ENCODE peak calls at places on chromosomes 6 and 20, in eight cellular contexts. V is H1, T is brain microvascular endothelial cell, G is astrocyte, I is WERI-Rb-1, M is spleen, Q is tibial nerve, H is left ventricle myocardium inferior. X is an unnamed sample. For H3K36me3, the result is how much of the 10 kb centered on the place peaks cover.

GRCh38 chr20:25864986-25865714 is 168.5 kb upstream of the ZNF337 start:
- DNase-seq in V (no peak), T (no peak), G (no peak), I (no peak), M (peak), Q (no peak), H (no peak), X (no peak)

GRCh38 chr6:136521891-136522290 is 28.3 kb downstream of the MAP7 start:
- DNase-seq in V (no peak), T (no peak), G (no peak), I (no peak), M (no peak), Q (no peak), H (no peak), X (no peak)

GRCh38 chr6:7909323-7910276 is 988 bp downstream of the TXNDC5 start:
- DNase-seq in V (no peak), T (peak), G (peak), I (peak), M (peak), Q (no peak), H (peak), X (no peak)

GRCh38 chr6:21596379-21597242 is 3.1 kb downstream of the SOX4 start:
- DNase-seq in V (no peak), T (peak), G (peak), I (peak), M (peak), Q (no peak), H (peak), X (no peak)

GRCh38 chr6:9186148-9186547 is 750.8 kb upstream of the SLC35B3 start:
- DNase-seq in V (no peak), T (no peak), G (no peak), I (no peak), M (no peak), Q (no peak), H (no peak), X (no peak)

GRCh38 chr6:55953384-55953783 is 78.0 kb upstream of the BMP5 start:
- DNase-seq in V (no peak), T (peak), G (peak), I (no peak), M (no peak), Q (no peak), H (no peak), X (peak)

GRCh38 chr6:135162678-135163439 is 18.2 kb upstream of the MYB start:
- DNase-seq in V (peak), T (no peak), G (no peak), I (peak), M (peak), Q (no peak), H (no peak), X (no peak)

GRCh38 chr6:14037402-14038277 is 79.9 kb upstream of the CD83 start:
- DNase-seq in V (no peak), T (peak), G (peak), I (no peak), M (no peak), Q (no peak), H (no peak), X (peak)

GRCh38 chr20:59017493-59018231 is 1.6 kb upstream of the TUBB1 start:
- DNase-seq in V (no peak), T (no peak), G (no peak), I (no peak), M (peak), Q (no peak), H (no peak), X (no peak)

GRCh38 chr20:58306421-58307261 is 2.9 kb upstream of the RAB22A start:
- DNase-seq in V (no peak), T (peak), G (peak), I (no peak), M (peak), Q (no peak), H (no peak), X (no peak)

GRCh38 chr6:170505306-170505705 is 47.8 kb downstream of the PSMB1 start:
- DNase-seq in V (no peak), T (no peak), G (no peak), I (no peak), M (no peak), Q (no peak), H (peak), X (no peak)

GRCh38 chr6:112833546-112834215 is 486.6 kb downstream of the RFPL4B start:
- DNase-seq in V (no peak), T (no peak), G (peak), I (no peak), M (no peak), Q (no peak), H (no peak), X (no peak)

GRCh38 chr20:23119456-23120216 is 33.5 kb upstream of the CD93 start:
- DNase-seq in V (no peak), T (no peak), G (no peak), I (no peak), M (peak), Q (no peak), H (no peak), X (no peak)

GRCh38 chr6:132751306-132751705 is 6.4 kb downstream of the VNN2 start:
- DNase-seq in V (no peak), T (no peak), G (no peak), I (no peak), M (no peak), Q (no peak), H (no peak), X (no peak)

GRCh38 chr6:14123331-14124105 is 5.9 kb downstream of the CD83 start:
- DNase-seq in V (no peak), T (peak), G (peak), I (no peak), M (no peak), Q (no peak), H (no peak), X (no peak)

GRCh38 chr6:125717120-125717731 is 32.2 kb upstream of the HEY2 start:
- DNase-seq in V (no peak), T (no peak), G (no peak), I (no peak), M (no peak), Q (no peak), H (no peak), X (no peak)

GRCh38 chr6:13417431-13417830 is 70.0 kb downstream of the GFOD1 start:
- DNase-seq in V (no peak), T (no peak), G (no peak), I (no peak), M (no peak), Q (no peak), H (no peak), X (no peak)

GRCh38 chr6:112877134-112878100 is 530.3 kb downstream of the RFPL4B start:
- DNase-seq in V (no peak), T (peak), G (peak), I (no peak), M (no peak), Q (no peak), H (no peak), X (peak)

GRCh38 chr6:137818440-137818839 is 48.6 kb upstream of the TNFAIP3 start:
- DNase-seq in V (no peak), T (no peak), G (no peak), I (no peak), M (no peak), Q (no peak), H (no peak), X (no peak)

GRCh38 chr20:17871181-17871580 is 97.4 kb downstream of the SNX5 start:
- DNase-seq in V (no peak), T (peak), G (peak), I (no peak), M (no peak), Q (no peak), H (no peak), X (no peak)

GRCh38 chr20:35091808-35092523 is 641 bp downstream of the TRPC4AP start:
- DNase-seq in V (no peak), T (no peak), G (peak), I (no peak), M (no peak), Q (no peak), H (no peak), X (no peak)

GRCh38 chr6:166904101-166904746 is 52.1 kb downstream of the RNASET2 start:
- DNase-seq in V (no peak), T (peak), G (peak), I (no peak), M (peak), Q (no peak), H (no peak), X (no peak)

GRCh38 chr6:40128149-40128548 is 193.9 kb upstream of the MOCS1 start:
- DNase-seq in V (no peak), T (no peak), G (no peak), I (no peak), M (no peak), Q (no peak), H (no peak), X (no peak)

GRCh38 chr6:40125680-40126079 is 191.4 kb upstream of the MOCS1 start:
- DNase-seq in V (no peak), T (no peak), G (no peak), I (no peak), M (no peak), Q (no peak), H (no peak), X (no peak)

GRCh38 chr6:40124924-40125323 is 190.7 kb upstream of the MOCS1 start:
- DNase-seq in V (no peak), T (no peak), G (no peak), I (no peak), M (no peak), Q (no peak), H (no peak), X (no peak)
- H3K4me3 ChIP-seq in V (no peak), T (no peak), G (no peak), I (no peak), M (no peak), Q (no peak), H (no peak), X (no peak)

GRCh38 chr6:45789238-45789637 is 226.4 kb downstream of the CLIC5 start:
- DNase-seq in V (no peak), T (no peak), G (no peak), I (no peak), M (no peak), Q (no peak), H (no peak), X (no peak)
- TF ChIP-seq CTCF in V (no peak), T (no peak), G (no peak), I (no peak), M (no peak), Q (no peak), H (no peak), X (no peak)

GRCh38 chr20:45938727-45939438 is 4.4 kb downstream of the PCIF1 start:
- DNase-seq in V (peak), T (no peak), G (no peak), I (no peak), M (no peak), Q (no peak), H (no peak), X (no peak)
- H3K36me3 ChIP-seq in V (under half), T (under half), G (under half), I (half or more), M (half or more), Q (under half), H (half or more), X (under half)

DNA sequence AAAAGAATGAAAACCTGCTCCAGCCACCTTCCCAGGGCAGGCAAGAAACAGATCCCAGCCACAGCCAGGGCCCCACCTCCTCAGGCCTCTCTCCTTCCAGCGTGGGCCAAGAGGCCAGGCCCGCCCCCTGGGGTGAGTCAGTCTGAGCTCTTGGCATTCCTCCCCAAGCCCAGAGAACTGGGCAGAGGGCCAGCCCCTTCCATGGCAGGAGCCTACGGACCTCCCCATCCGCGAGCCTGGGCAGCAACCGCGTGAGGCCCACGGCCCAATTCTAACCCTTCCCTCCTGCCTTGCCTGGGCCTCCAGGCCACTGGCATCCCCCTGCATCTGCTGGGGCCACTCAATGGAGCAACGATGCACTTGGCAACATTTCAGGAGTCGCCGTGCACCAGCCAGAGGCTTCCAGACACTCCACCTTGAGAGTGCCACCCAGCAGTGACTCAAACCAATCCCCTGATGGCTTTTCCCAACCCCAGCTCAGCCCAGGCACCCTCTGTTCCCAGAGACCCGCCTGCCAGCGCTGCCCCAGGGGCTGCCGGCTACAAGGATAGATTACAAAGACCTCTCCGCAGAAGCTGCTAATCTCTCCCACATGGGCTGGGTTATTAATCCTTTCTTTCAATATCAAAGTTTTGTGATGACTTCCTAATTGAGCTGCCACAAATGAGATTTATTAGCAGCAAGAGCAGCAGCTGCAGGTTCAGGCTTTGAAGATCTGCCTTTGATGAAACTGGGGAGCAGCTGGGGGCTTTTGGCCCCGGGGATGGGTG is 85.8 kb downstream of the NFATC2 start:
- DNase-seq in V (no peak), T (peak), G (peak), I (no peak), M (peak), Q (peak), H (peak), X (peak)
- H3K4me3 ChIP-seq in V (no peak), T (peak), G (peak), I (no peak), M (no peak), Q (peak), H (peak), X (no peak)

DNA sequence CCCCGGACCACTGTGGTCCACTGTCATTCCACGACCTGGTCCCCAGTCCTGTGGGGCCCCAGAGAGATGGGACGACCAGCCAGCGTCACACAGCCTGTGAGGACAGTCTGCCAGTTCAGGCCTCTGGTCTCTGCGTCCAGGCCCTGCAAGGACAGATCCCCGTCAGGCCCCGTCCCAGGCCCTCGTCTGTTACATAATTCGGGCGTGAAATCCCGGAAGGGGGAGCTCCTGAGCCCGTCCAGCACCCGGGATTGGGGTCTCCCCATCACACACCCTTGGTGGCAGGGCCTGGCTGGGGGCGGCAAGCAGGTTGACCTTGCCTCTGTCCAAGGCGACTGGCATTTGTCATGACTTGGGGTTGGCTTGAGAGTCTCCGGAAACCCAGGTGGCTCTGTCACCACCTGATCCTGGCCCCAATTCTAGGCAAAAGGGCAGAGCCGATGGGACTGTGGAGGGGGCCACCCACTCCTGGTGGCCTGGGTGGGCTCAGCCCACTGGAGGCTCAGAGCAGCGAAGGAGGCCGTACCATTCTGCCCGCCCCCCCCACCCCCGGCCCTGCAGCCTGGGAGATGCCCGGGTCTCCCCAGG is 73.8 kb upstream of the GATA5 start:
- DNase-seq in V (no peak), T (no peak), G (no peak), I (no peak), M (no peak), Q (no peak), H (peak), X (no peak)
- TF ChIP-seq CTCF in V (peak), T (no peak), G (no peak), I (no peak), M (no peak), Q (no peak), H (peak), X (no peak)

GRCh38 chr20:41031243-41031619 is 2.6 kb downstream of the TOP1 start:
- DNase-seq in V (no peak), T (no peak), G (no peak), I (no peak), M (no peak), Q (no peak), H (no peak), X (no peak)
- H3K36me3 ChIP-seq in V (under half), T (under half), G (under half), I (half or more), M (under half), Q (under half), H (under half), X (under half)

GRCh38 chr20:46351357-46352058 is 43.2 kb upstream of the CDH22 start:
- DNase-seq in V (no peak), T (no peak), G (no peak), I (peak), M (peak), Q (no peak), H (no peak), X (no peak)

GRCh38 chr20:46350986-46351267 is 42.6 kb upstream of the CDH22 start:
- DNase-seq in V (no peak), T (no peak), G (no peak), I (no peak), M (no peak), Q (no peak), H (no peak), X (no peak)

GRCh38 chr20:46348972-46349741 is 40.9 kb upstream of the CDH22 start:
- DNase-seq in V (no peak), T (peak), G (no peak), I (peak), M (peak), Q (peak), H (peak), X (no peak)

GRCh38 chr20:46349742-46350056 is 41.4 kb upstream of the CDH22 start:
- DNase-seq in V (no peak), T (no peak), G (no peak), I (no peak), M (no peak), Q (no peak), H (no peak), X (no peak)

DNA sequence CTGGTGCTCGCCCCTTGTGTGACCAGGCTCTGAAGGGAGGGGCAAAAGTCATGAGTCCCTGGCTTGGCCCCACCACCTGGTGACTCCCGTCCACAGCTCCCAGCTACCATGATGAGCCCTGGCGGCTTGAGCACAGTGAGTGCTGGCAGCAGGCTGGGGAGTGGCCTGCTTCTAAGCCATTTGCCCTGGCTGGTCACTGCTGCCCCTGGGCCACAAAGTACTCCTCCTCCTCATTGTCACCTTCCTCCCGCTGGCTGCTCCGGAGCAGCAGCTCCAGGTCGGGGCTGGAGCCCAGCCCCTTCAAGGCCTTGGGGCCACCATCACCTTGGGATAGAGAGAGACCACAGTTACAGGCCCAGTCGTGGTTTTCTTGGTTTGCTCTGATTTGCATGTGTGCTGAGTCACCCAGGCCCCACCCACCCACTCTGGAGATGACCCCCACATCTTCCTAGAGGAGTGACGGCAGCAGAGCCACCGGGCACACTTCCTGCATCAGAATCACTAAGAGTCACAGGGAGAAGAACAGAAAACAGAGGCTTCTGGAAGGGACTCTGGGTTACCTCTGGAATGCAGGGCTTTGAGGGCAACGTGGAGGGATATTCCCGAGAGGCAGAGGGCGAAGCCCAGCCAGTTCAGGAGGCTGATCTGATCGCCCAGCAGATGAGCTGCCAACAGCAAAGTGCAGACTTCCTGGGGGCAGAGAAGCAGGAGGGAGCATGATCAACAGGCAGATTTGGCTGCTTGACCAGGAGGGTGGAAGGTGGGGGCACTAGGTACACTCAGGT is 42.1 kb upstream of the CDH22 start:
- DNase-seq in V (no peak), T (peak), G (peak), I (peak), M (no peak), Q (no peak), H (no peak), X (peak)
- H3K4me3 ChIP-seq in V (no peak), T (no peak), G (no peak), I (no peak), M (no peak), Q (no peak), H (no peak), X (no peak)

GRCh38 chr20:38113401-38114325 is 51.4 kb downstream of the TGM2 start:
- DNase-seq in V (peak), T (peak), G (no peak), I (peak), M (no peak), Q (no peak), H (no peak), X (no peak)

GRCh38 chr20:38114353-38114791 is 50.7 kb downstream of the TGM2 start:
- DNase-seq in V (no peak), T (peak), G (peak), I (no peak), M (no peak), Q (no peak), H (no peak), X (no peak)

GRCh38 chr20:38115896-38116295 is 49.2 kb downstream of the TGM2 start:
- DNase-seq in V (no peak), T (no peak), G (no peak), I (no peak), M (no peak), Q (no peak), H (no peak), X (no peak)

GRCh38 chr20:38116409-38117165 is 48.5 kb downstream of the TGM2 start:
- DNase-seq in V (no peak), T (no peak), G (no peak), I (no peak), M (no peak), Q (no peak), H (no peak), X (no peak)

DNA sequence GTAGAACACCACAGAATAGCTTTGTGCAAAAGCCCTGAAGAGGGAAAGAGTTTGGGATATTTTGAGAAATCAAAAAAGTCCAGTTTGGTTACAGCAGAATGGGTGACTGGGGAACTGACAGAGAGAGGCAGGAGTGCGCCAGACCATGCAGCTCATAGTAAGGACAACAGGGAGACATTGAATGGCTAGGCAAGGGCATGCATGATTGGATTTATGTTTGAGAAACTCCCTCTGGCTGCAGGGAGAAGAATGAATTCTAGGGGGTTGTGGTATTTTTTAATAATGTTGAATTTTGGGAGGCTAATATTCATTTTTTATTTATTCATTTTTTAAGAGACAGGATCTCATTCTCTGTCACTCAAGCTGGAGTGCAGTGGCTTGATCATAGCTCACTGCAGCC is 49.9 kb downstream of the TGM2 start:
- DNase-seq in V (no peak), T (no peak), G (no peak), I (no peak), M (no peak), Q (no peak), H (no peak), X (no peak)
- TF ChIP-seq CTCF in V (peak), T (peak), G (no peak), I (no peak), M (no peak), Q (no peak), H (peak), X (no peak)